ENCODE peak calls at places on chromosomes 6 and 20, in six cellular contexts. M, T, E, Y, Z and U are unnamed samples.

GRCh38 chr6:5208491-5208890 is 52.3 kb downstream of the LYRM4 start:
- DNase-seq in M (no peak), T (no peak), E (no peak), Y (no peak), Z (no peak), U (no peak)

GRCh38 chr6:82783587-82784253 is 281.9 kb downstream of the UBE3D start:
- DNase-seq in M (no peak), T (no peak), E (no peak), Y (no peak), Z (peak; percentile 2), U (no peak)

GRCh38 chr20:63696311-63696627 is 183 bp upstream of the TNFRSF6B start:
- DNase-seq in M (peak; percentile 69), T (peak; percentile 40), E (no peak), Y (no peak), Z (no peak), U (no peak)

GRCh38 chr20:45515147-45515913 is at the start of gene SPINT3:
- DNase-seq in M (no peak), T (no peak), E (no peak), Y (no peak), Z (no peak), U (no peak)

GRCh38 chr6:79377047-79377446 is 142.6 kb upstream of the HMGN3 start:
- DNase-seq in M (no peak), T (no peak), E (no peak), Y (no peak), Z (no peak), U (no peak)

GRCh38 chr20:63132715-63133471 is 83.0 kb downstream of the YTHDF1 start:
- DNase-seq in M (no peak), T (no peak), E (no peak), Y (no peak), Z (no peak), U (no peak)

GRCh38 chr6:48397887-48398286 is 286.9 kb upstream of the PTCHD4 start:
- DNase-seq in M (no peak), T (no peak), E (no peak), Y (no peak), Z (no peak), U (no peak)

GRCh38 chr6:42268835-42269204 is 51.2 kb upstream of the MRPS10 start:
- DNase-seq in M (no peak), T (no peak), E (no peak), Y (no peak), Z (no peak), U (no peak)

GRCh38 chr20:32012159-32012682 is 2.0 kb downstream of the CCM2L start:
- DNase-seq in M (no peak), T (no peak), E (no peak), Y (no peak), Z (no peak), U (no peak)

GRCh38 chr6:1787894-1788293 is 178.2 kb downstream of the FOXC1 start:
- DNase-seq in M (no peak), T (no peak), E (no peak), Y (no peak), Z (no peak), U (no peak)

GRCh38 chr20:481167-481566 is 18.8 kb upstream of the TBC1D20 start:
- DNase-seq in M (no peak), T (no peak), E (no peak), Y (no peak), Z (no peak), U (no peak)

GRCh38 chr6:10033223-10033829 is 381.5 kb downstream of the TFAP2A start:
- DNase-seq in M (peak; percentile 3), T (no peak), E (no peak), Y (no peak), Z (peak; percentile 53), U (no peak)

GRCh38 chr6:137019476-137020272 is 25.1 kb downstream of the IL20RA start:
- DNase-seq in M (no peak), T (no peak), E (no peak), Y (no peak), Z (no peak), U (no peak)

GRCh38 chr6:157050537-157051280 is 272.6 kb downstream of the TMEM242 start:
- DNase-seq in M (no peak), T (no peak), E (no peak), Y (no peak), Z (no peak), U (peak; percentile 62)

GRCh38 chr6:43283905-43284304 is 14.2 kb upstream of the SLC22A7 start:
- DNase-seq in M (no peak), T (no peak), E (no peak), Y (no peak), Z (no peak), U (no peak)

GRCh38 chr6:4397307-4397706 is 261.9 kb upstream of the ECI2 start:
- DNase-seq in M (no peak), T (no peak), E (no peak), Y (no peak), Z (no peak), U (no peak)

GRCh38 chr6:133236898-133237297 is 4.3 kb upstream of the EYA4 start:
- DNase-seq in M (no peak), T (no peak), E (no peak), Y (no peak), Z (no peak), U (no peak)

GRCh38 chr20:21206571-21206970 is 80.7 kb downstream of the KIZ start:
- DNase-seq in M (no peak), T (no peak), E (no peak), Y (no peak), Z (no peak), U (no peak)

GRCh38 chr20:21209668-21210067 is 83.8 kb downstream of the KIZ start:
- DNase-seq in M (no peak), T (no peak), E (no peak), Y (no peak), Z (no peak), U (peak; percentile 9)

GRCh38 chr20:21214431-21214830 is 88.5 kb downstream of the KIZ start:
- DNase-seq in M (no peak), T (no peak), E (no peak), Y (no peak), Z (peak; percentile 18), U (no peak)

GRCh38 chr20:21213691-21214090 is 87.8 kb downstream of the KIZ start:
- DNase-seq in M (no peak), T (no peak), E (no peak), Y (no peak), Z (no peak), U (no peak)

DNA sequence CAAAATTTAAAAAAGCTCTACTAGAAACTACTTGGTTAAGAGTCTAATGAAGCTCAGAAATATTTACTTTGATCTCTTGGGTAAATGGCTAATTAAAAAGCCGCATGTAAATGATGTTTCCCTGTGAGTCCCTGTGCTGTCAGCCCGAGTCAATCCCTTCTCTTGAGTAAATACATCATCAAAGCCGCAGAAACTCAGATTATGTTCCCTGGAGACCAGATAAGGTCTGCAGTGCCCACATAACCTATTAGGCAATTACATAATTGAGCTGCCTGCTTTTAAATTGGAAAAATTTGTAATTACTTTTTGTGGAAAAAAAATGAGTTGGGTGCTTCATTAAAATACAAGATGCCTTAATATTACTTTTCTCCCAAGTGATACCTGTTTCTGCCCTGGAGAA is 83.1 kb downstream of the KIZ start:
- DNase-seq in M (no peak), T (no peak), E (no peak), Y (no peak), Z (no peak), U (peak; percentile 51)
- TF ChIP-seq JUND in M (no peak), T (no peak), E (no peak), Y (no peak), Z (no peak), U (no peak)

GRCh38 chr6:45715508-45715803 is 300.2 kb downstream of the CLIC5 start:
- DNase-seq in M (no peak), T (no peak), E (no peak), Y (no peak), Z (no peak), U (no peak)

GRCh38 chr6:45714795-45715507 is 300.7 kb downstream of the CLIC5 start:
- DNase-seq in M (peak; percentile 75), T (peak; percentile 73), E (peak; percentile 48), Y (peak; percentile 20), Z (peak; percentile 74), U (peak; percentile 51)

GRCh38 chr6:45717027-45717426 is 298.6 kb downstream of the CLIC5 start:
- DNase-seq in M (no peak), T (no peak), E (no peak), Y (no peak), Z (no peak), U (no peak)

GRCh38 chr6:45717715-45718114 is 297.9 kb downstream of the CLIC5 start:
- DNase-seq in M (no peak), T (no peak), E (no peak), Y (no peak), Z (no peak), U (no peak)

DNA sequence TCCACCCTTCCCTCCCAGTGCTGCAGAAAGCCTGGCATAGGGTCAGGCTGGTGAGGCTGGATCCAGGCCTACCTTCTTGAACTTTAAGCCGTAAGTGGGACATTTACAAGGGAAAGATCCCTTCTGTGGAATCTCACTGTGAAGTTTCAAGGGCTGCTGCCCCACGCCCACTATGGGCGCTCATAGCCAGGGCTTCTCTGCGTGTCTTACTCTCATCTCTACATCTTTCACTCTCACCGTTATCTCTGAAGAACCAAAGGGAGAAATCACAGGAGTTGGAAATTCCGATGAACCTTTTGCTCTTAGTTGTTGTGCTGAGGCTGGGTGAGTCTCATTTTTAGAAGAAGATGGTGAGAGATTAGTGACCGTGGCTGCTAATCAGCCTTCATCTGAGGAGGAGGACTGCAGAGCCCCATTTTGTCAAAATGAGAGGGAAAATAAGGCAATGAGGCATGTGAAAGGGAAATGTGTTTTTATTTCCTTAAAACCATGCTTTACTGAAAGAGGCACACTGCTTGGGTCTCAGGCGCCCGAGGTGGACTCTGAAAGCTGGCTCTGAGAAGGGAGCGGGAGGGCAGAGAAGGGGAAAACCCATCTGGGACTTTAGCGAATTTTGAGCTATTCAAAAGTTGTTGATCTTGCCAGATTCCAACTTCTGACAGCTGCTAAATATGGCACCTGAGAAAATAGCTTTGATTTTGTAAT is 301.5 kb downstream of the CLIC5 start:
- DNase-seq in M (no peak), T (no peak), E (no peak), Y (no peak), Z (no peak), U (no peak)
- H3K4me2 ChIP-seq in M (peak overlapping the region; percentile 3), T (peak overlapping the region; percentile 31), E (peak overlapping the region; percentile 13), Y (no peak overlapping the region), Z (no peak overlapping the region), U (peak overlapping the region; percentile 66)

GRCh38 chr6:40330301-40330721 is 256.9 kb downstream of the LRFN2 start:
- DNase-seq in M (no peak), T (no peak), E (no peak), Y (no peak), Z (no peak), U (no peak)
- TF ChIP-seq SIN3A in M (no peak), T (no peak), E (no peak), Y (no peak), Z (no peak), U (no peak)

GRCh38 chr6:168608113-168608400 is 167.1 kb downstream of the SMOC2 start:
- DNase-seq in M (no peak), T (no peak), E (no peak), Y (no peak), Z (no peak), U (no peak)

GRCh38 chr6:168609026-168609685 is 168.2 kb downstream of the SMOC2 start:
- DNase-seq in M (no peak), T (no peak), E (no peak), Y (no peak), Z (no peak), U (no peak)

GRCh38 chr6:168605964-168606363 is 165.0 kb downstream of the SMOC2 start:
- DNase-seq in M (no peak), T (no peak), E (no peak), Y (no peak), Z (no peak), U (no peak)

GRCh38 chr6:168606722-168607121 is 165.7 kb downstream of the SMOC2 start:
- DNase-seq in M (no peak), T (no peak), E (no peak), Y (no peak), Z (no peak), U (no peak)

GRCh38 chr6:168607272-168608112 is 166.5 kb downstream of the SMOC2 start:
- DNase-seq in M (no peak), T (no peak), E (no peak), Y (no peak), Z (no peak), U (no peak)
- TF ChIP-seq JUND in M (no peak), T (no peak), E (no peak), Y (no peak), Z (no peak), U (no peak)